ENCODE peak calls at places on chromosomes 4 and X, in seven cellular contexts. Y is uterus, J is lower lobe of right lung, X is stomach, Z is sigmoid colon, H is heart left ventricle, M is tibial artery. D is an unnamed sample.
A peak's percentile ranks its signal among the peaks of the same experiment; 100 is the strongest.

GRCh38 chrX:107700317-107700774 is 72.0 kb downstream of the PRPS1 start:
- DNase-seq in H (no peak), X (no peak), M (peak; percentile 75), Y (no peak), J (no peak), Z (peak; percentile 80), D (no peak)

GRCh38 chr4:124640037-124640730 is 72.3 kb downstream of the ANKRD50 start:
- DNase-seq in Z (no peak), M (no peak), J (no peak), X (peak; percentile 50), H (no peak), Y (no peak), D (no peak)

GRCh38 chr4:97016186-97016945 is 1126.9 kb downstream of the STPG2 start:
- DNase-seq in H (no peak), Y (no peak), Z (no peak), M (no peak), X (no peak), J (no peak), D (no peak)

GRCh38 chrX:68199062-68199848 is 234.0 kb downstream of the OPHN1 start:
- DNase-seq in H (no peak), Y (no peak), X (no peak), J (no peak), M (no peak), Z (no peak), D (no peak)

GRCh38 chr4:83013420-83013867 is 2.8 kb upstream of the LIN54 start:
- DNase-seq in Y (no peak), J (no peak), M (no peak), H (no peak), Z (no peak), X (no peak), D (no peak)

GRCh38 chr4:87844476-87844875 is 11.7 kb downstream of the MEPE start:
- DNase-seq in H (no peak), X (no peak), J (no peak), Z (no peak), M (no peak), Y (no peak), D (no peak)

GRCh38 chr4:686371-687040 is 2.4 kb downstream of the SLC49A3 start:
- DNase-seq in X (no peak), H (peak; percentile 37), Y (no peak), Z (peak; percentile 69), M (no peak), J (no peak), D (peak; percentile 53)

GRCh38 chr4:79987401-79987800 is 85.6 kb downstream of the ANTXR2 start:
- DNase-seq in H (no peak), J (no peak), M (no peak), Z (no peak), X (no peak), Y (no peak), D (no peak)

GRCh38 chrX:69361286-69361926 is 142.7 kb upstream of the NALF2 start:
- DNase-seq in J (no peak), X (no peak), Y (peak; percentile 25), M (peak; percentile 20), H (no peak), Z (no peak), D (no peak)

GRCh38 chr4:21522296-21522695 is 426.3 kb downstream of the KCNIP4 start:
- DNase-seq in J (no peak), M (no peak), H (no peak), X (no peak), Y (no peak), Z (no peak), D (no peak)

GRCh38 chr4:8082517-8083055 is 76.0 kb downstream of the ABLIM2 start:
- DNase-seq in Y (no peak), Z (no peak), M (no peak), J (no peak), X (no peak), H (peak; percentile 4), D (no peak)

GRCh38 chr4:138696771-138697170 is 318.8 kb upstream of the NOCT start:
- DNase-seq in Z (no peak), J (no peak), Y (no peak), X (no peak), H (no peak), M (no peak), D (no peak)

GRCh38 chrX:18761750-18762149 is 54.3 kb downstream of the PPEF1 start:
- DNase-seq in Z (no peak), X (no peak), J (no peak), M (no peak), H (no peak), Y (no peak), D (no peak)

GRCh38 chr4:155478336-155478825 is 101.6 kb upstream of the MAP9 start:
- DNase-seq in X (no peak), Z (no peak), Y (no peak), J (no peak), M (no peak), H (no peak), D (no peak)

GRCh38 chr4:149031399-149031798 is 589.2 kb upstream of the NR3C2 start:
- DNase-seq in J (no peak), H (no peak), M (no peak), Y (no peak), Z (no peak), X (no peak), D (no peak)

GRCh38 chrX:146278381-146278780 is 460.8 kb downstream of the SLITRK2 start:
- DNase-seq in Z (no peak), J (no peak), M (no peak), H (no peak), Y (no peak), X (no peak), D (no peak)

GRCh38 chr4:184409911-184410692 is 64.2 kb downstream of the IRF2 start:
- DNase-seq in Y (no peak), M (no peak), H (peak; percentile 71), J (no peak), Z (no peak), X (no peak), D (no peak)

GRCh38 chrX:52217494-52218160 is 32.9 kb downstream of the MAGED4 start:
- DNase-seq in H (no peak), J (no peak), Z (no peak), Y (no peak), M (no peak), X (no peak), D (peak; percentile 32)

GRCh38 chrX:10106801-10107200 is 50.0 kb upstream of the CLCN4 start:
- DNase-seq in X (no peak), H (no peak), Z (no peak), J (no peak), M (no peak), Y (no peak), D (no peak)

GRCh38 chrX:29478336-29479069 is 736.9 kb upstream of the MAGEB2 start:
- DNase-seq in H (no peak), Y (no peak), J (no peak), M (no peak), X (peak; percentile 26), Z (no peak), D (no peak)

GRCh38 chrX:124217289-124218251 is 114.9 kb upstream of the TEX13D start:
- DNase-seq in M (no peak), J (no peak), X (no peak), Y (no peak), H (peak; percentile 38), Z (no peak), D (no peak)

GRCh38 chrX:39469126-39469525 is 628.6 kb downstream of the BCOR start:
- DNase-seq in M (no peak), H (no peak), X (no peak), Y (no peak), J (no peak), Z (no peak), D (no peak)

GRCh38 chr4:29540439-29541102 is 1179.6 kb upstream of the PCDH7 start:
- DNase-seq in Z (no peak), H (no peak), X (no peak), Y (no peak), M (no peak), J (no peak), D (no peak)

GRCh38 chr4:100042235-100042634 is 92.2 kb upstream of the H2AZ1 start:
- DNase-seq in J (no peak), H (no peak), M (no peak), X (no peak), Y (no peak), Z (no peak), D (no peak)

GRCh38 chr4:21013501-21013900 is 313.2 kb downstream of the PACRGL start:
- DNase-seq in X (no peak), Z (no peak), J (no peak), H (no peak), M (no peak), Y (no peak), D (no peak)

GRCh38 chr4:156945532-156945931 is 26.1 kb downstream of the PDGFC start:
- DNase-seq in Y (no peak), X (no peak), Z (no peak), M (no peak), H (no peak), J (no peak), D (no peak)

GRCh38 chr4:40828661-40829060 is 78.9 kb downstream of the NSUN7 start:
- DNase-seq in H (no peak), Y (no peak), X (no peak), J (no peak), Z (no peak), M (no peak), D (no peak)
- H3K36me3 ChIP-seq in H (peaks cover 81% of the 10 kb centered on the region), Y (no peaks in the 10 kb centered on the region), X (peaks cover 81% of the 10 kb centered on the region), J (peaks cover 58% of the 10 kb centered on the region), Z (peaks cover 16% of the 10 kb centered on the region), M (peaks cover 92% of the 10 kb centered on the region), D (peaks cover 2% of the 10 kb centered on the region)

GRCh38 chr4:25879091-25879584 is 16.4 kb upstream of the SEL1L3 start:
- DNase-seq in J (no peak), H (no peak), M (no peak), Y (no peak), X (no peak), Z (no peak), D (no peak)

GRCh38 chr4:25882226-25882625 is 19.4 kb upstream of the SEL1L3 start:
- DNase-seq in X (no peak), Z (no peak), H (no peak), J (no peak), Y (no peak), M (no peak), D (no peak)

GRCh38 chr4:25879991-25880641 is 17.3 kb upstream of the SEL1L3 start:
- DNase-seq in J (no peak), H (no peak), Y (no peak), Z (no peak), X (no peak), M (no peak), D (no peak)

GRCh38 chr4:25879587-25879986 is 16.8 kb upstream of the SEL1L3 start:
- DNase-seq in X (no peak), Z (no peak), H (no peak), Y (no peak), M (no peak), J (no peak), D (no peak)

GRCh38 chr4:25881187-25881586 is 18.4 kb upstream of the SEL1L3 start:
- DNase-seq in M (no peak), Y (no peak), H (no peak), Z (no peak), X (no peak), J (no peak), D (no peak)
- H3K4me1 ChIP-seq in M (no peaks in the 10 kb centered on the region), Y (no peaks in the 10 kb centered on the region), H (peaks cover 7% of the 10 kb centered on the region), Z (no peaks in the 10 kb centered on the region), X (peaks cover 10% of the 10 kb centered on the region), J (peaks cover 12% of the 10 kb centered on the region), D (no peaks in the 10 kb centered on the region)

GRCh38 chrX:154372612-154373022 is 1.8 kb downstream of the FLNA start:
- DNase-seq in J (no peak), Z (no peak), M (no peak), X (no peak), H (no peak), Y (peak; percentile 51), D (no peak)
- H3K27ac ChIP-seq in J (no peak overlapping the region), Z (peak overlapping the region; percentile 98), M (peak overlapping the region; percentile 98), X (peak overlapping the region; percentile 98), H (peak overlapping the region; percentile 80), Y (peak overlapping the region; percentile 98), D (no peak overlapping the region)

GRCh38 chrX:1389181-1389992 is 2.5 kb downstream of the SLC25A6 start:
- DNase-seq in X (peak; percentile 24), H (peak; percentile 25), J (peak; percentile 46), M (no peak), Y (peak; percentile 5), Z (peak; percentile 59), D (peak; percentile 44)
- H3K36me3 ChIP-seq in X (peaks cover 66% of the 10 kb centered on the region), H (peaks cover 67% of the 10 kb centered on the region), J (peaks cover 67% of the 10 kb centered on the region), M (peaks cover 66% of the 10 kb centered on the region), Y (no peaks in the 10 kb centered on the region), Z (peaks cover 59% of the 10 kb centered on the region), D (peaks cover 20% of the 10 kb centered on the region)